ENCODE peak calls at places on chromosome 11, in seven cellular contexts. One of them, this sample, is unnamed.

GRCh38 chr11:109680127-109680526 is 258.1 kb downstream of the C11orf87 start:
- DNase-seq in ovary: no peak
- DNase-seq in posterior cingulate gyrus: no peak
- DNase-seq in HS-5: peak; percentile 18
- DNase-seq in activated T-helper 9 cell treated with anti-CD3 and anti-CD28 coated beads, Interleukin-2, amount 50 U/mL, for 16 hours: no peak
- DNase-seq in CD4-positive, alpha-beta memory T cell: no peak
- DNase-seq in neural crest cell: no peak
- DNase-seq in this sample: no peak

GRCh38 chr11:5524756-5525155 is 8.3 kb upstream of the UBQLNL start:
- DNase-seq in ovary: no peak
- DNase-seq in HS-5: no peak
- DNase-seq in posterior cingulate gyrus: no peak
- DNase-seq in neural crest cell: no peak
- DNase-seq in CD4-positive, alpha-beta memory T cell: no peak
- DNase-seq in activated T-helper 9 cell treated with anti-CD3 and anti-CD28 coated beads, Interleukin-2, amount 50 U/mL, for 16 hours: no peak
- DNase-seq in this sample: no peak

GRCh38 chr11:58642120-58642625 is 19.7 kb downstream of the CNTF start:
- DNase-seq in HS-5: no peak
- DNase-seq in activated T-helper 9 cell treated with anti-CD3 and anti-CD28 coated beads, Interleukin-2, amount 50 U/mL, for 16 hours: no peak
- DNase-seq in ovary: no peak
- DNase-seq in CD4-positive, alpha-beta memory T cell: no peak
- DNase-seq in neural crest cell: no peak
- DNase-seq in posterior cingulate gyrus: no peak
- DNase-seq in this sample: no peak

GRCh38 chr11:56876621-56877312 is 111.9 kb upstream of the OR5AK2 start:
- DNase-seq in HS-5: peak; percentile 11
- DNase-seq in posterior cingulate gyrus: no peak
- DNase-seq in ovary: no peak
- DNase-seq in CD4-positive, alpha-beta memory T cell: no peak
- DNase-seq in neural crest cell: no peak
- DNase-seq in activated T-helper 9 cell treated with anti-CD3 and anti-CD28 coated beads, Interleukin-2, amount 50 U/mL, for 16 hours: no peak
- DNase-seq in this sample: no peak

GRCh38 chr11:111455291-111456085 is 56.7 kb downstream of the BTG4 start:
- DNase-seq in CD4-positive, alpha-beta memory T cell: no peak
- DNase-seq in HS-5: no peak
- DNase-seq in neural crest cell: no peak
- DNase-seq in posterior cingulate gyrus: no peak
- DNase-seq in ovary: no peak
- DNase-seq in activated T-helper 9 cell treated with anti-CD3 and anti-CD28 coated beads, Interleukin-2, amount 50 U/mL, for 16 hours: no peak
- DNase-seq in this sample: no peak

GRCh38 chr11:119700536-119701346 is 28.3 kb downstream of the NECTIN1 start:
- DNase-seq in activated T-helper 9 cell treated with anti-CD3 and anti-CD28 coated beads, Interleukin-2, amount 50 U/mL, for 16 hours: no peak
- DNase-seq in HS-5: no peak
- DNase-seq in CD4-positive, alpha-beta memory T cell: no peak
- DNase-seq in neural crest cell: no peak
- DNase-seq in posterior cingulate gyrus: no peak
- DNase-seq in ovary: no peak
- DNase-seq in this sample: no peak

GRCh38 chr11:79206951-79207350 is 233.9 kb downstream of the TENM4 start:
- DNase-seq in CD4-positive, alpha-beta memory T cell: no peak
- DNase-seq in ovary: no peak
- DNase-seq in posterior cingulate gyrus: no peak
- DNase-seq in activated T-helper 9 cell treated with anti-CD3 and anti-CD28 coated beads, Interleukin-2, amount 50 U/mL, for 16 hours: no peak
- DNase-seq in HS-5: no peak
- DNase-seq in neural crest cell: no peak
- DNase-seq in this sample: no peak

GRCh38 chr11:122207921-122208764 is 92.1 kb upstream of the BLID start:
- DNase-seq in CD4-positive, alpha-beta memory T cell: no peak
- DNase-seq in activated T-helper 9 cell treated with anti-CD3 and anti-CD28 coated beads, Interleukin-2, amount 50 U/mL, for 16 hours: no peak
- DNase-seq in posterior cingulate gyrus: no peak
- DNase-seq in neural crest cell: no peak
- DNase-seq in HS-5: no peak
- DNase-seq in ovary: no peak
- DNase-seq in this sample: no peak

GRCh38 chr11:25981998-25982397 is 349.9 kb upstream of the ANO3 start:
- DNase-seq in CD4-positive, alpha-beta memory T cell: no peak
- DNase-seq in posterior cingulate gyrus: no peak
- DNase-seq in HS-5: peak; percentile 41
- DNase-seq in activated T-helper 9 cell treated with anti-CD3 and anti-CD28 coated beads, Interleukin-2, amount 50 U/mL, for 16 hours: no peak
- DNase-seq in ovary: peak; percentile 18
- DNase-seq in neural crest cell: peak; percentile 32
- DNase-seq in this sample: peak; percentile 80

GRCh38 chr11:133134561-133135173 is 397.6 kb downstream of the OPCML start:
- DNase-seq in HS-5: no peak
- DNase-seq in ovary: no peak
- DNase-seq in activated T-helper 9 cell treated with anti-CD3 and anti-CD28 coated beads, Interleukin-2, amount 50 U/mL, for 16 hours: no peak
- DNase-seq in CD4-positive, alpha-beta memory T cell: peak; percentile 9
- DNase-seq in posterior cingulate gyrus: peak; percentile 93
- DNase-seq in neural crest cell: peak; percentile 70
- DNase-seq in this sample: peak; percentile 89

GRCh38 chr11:1052133-1053011 is 15.9 kb upstream of the MUC6 start:
- DNase-seq in posterior cingulate gyrus: peak; percentile 73
- DNase-seq in ovary: no peak
- DNase-seq in activated T-helper 9 cell treated with anti-CD3 and anti-CD28 coated beads, Interleukin-2, amount 50 U/mL, for 16 hours: no peak
- DNase-seq in CD4-positive, alpha-beta memory T cell: no peak
- DNase-seq in HS-5: no peak
- DNase-seq in neural crest cell: no peak
- DNase-seq in this sample: no peak

GRCh38 chr11:15629690-15630321 is 515.1 kb downstream of the INSC start:
- DNase-seq in CD4-positive, alpha-beta memory T cell: no peak
- DNase-seq in activated T-helper 9 cell treated with anti-CD3 and anti-CD28 coated beads, Interleukin-2, amount 50 U/mL, for 16 hours: no peak
- DNase-seq in neural crest cell: peak; percentile 22
- DNase-seq in posterior cingulate gyrus: no peak
- DNase-seq in ovary: no peak
- DNase-seq in HS-5: no peak
- DNase-seq in this sample: peak; percentile 53

GRCh38 chr11:95487391-95487790 is 256.4 kb upstream of the SESN3 start:
- DNase-seq in posterior cingulate gyrus: no peak
- DNase-seq in CD4-positive, alpha-beta memory T cell: no peak
- DNase-seq in neural crest cell: no peak
- DNase-seq in HS-5: no peak
- DNase-seq in ovary: no peak
- DNase-seq in activated T-helper 9 cell treated with anti-CD3 and anti-CD28 coated beads, Interleukin-2, amount 50 U/mL, for 16 hours: no peak
- DNase-seq in this sample: no peak

GRCh38 chr11:8989411-8989810 is 14.4 kb downstream of the NRIP3 start:
- DNase-seq in activated T-helper 9 cell treated with anti-CD3 and anti-CD28 coated beads, Interleukin-2, amount 50 U/mL, for 16 hours: no peak
- DNase-seq in posterior cingulate gyrus: no peak
- DNase-seq in CD4-positive, alpha-beta memory T cell: no peak
- DNase-seq in ovary: no peak
- DNase-seq in neural crest cell: no peak
- DNase-seq in HS-5: peak; percentile 38
- DNase-seq in this sample: no peak

GRCh38 chr11:2929511-2929879 is 275 bp upstream of the PHLDA2 start:
- DNase-seq in activated T-helper 9 cell treated with anti-CD3 and anti-CD28 coated beads, Interleukin-2, amount 50 U/mL, for 16 hours: peak; percentile 52
- DNase-seq in HS-5: no peak
- DNase-seq in CD4-positive, alpha-beta memory T cell: no peak
- DNase-seq in neural crest cell: no peak
- DNase-seq in posterior cingulate gyrus: peak; percentile 73
- DNase-seq in ovary: no peak
- DNase-seq in this sample: peak; percentile 73

GRCh38 chr11:31856248-31856647 is 45.1 kb upstream of the PAX6 start:
- DNase-seq in posterior cingulate gyrus: no peak
- DNase-seq in activated T-helper 9 cell treated with anti-CD3 and anti-CD28 coated beads, Interleukin-2, amount 50 U/mL, for 16 hours: no peak
- DNase-seq in HS-5: no peak
- DNase-seq in neural crest cell: no peak
- DNase-seq in CD4-positive, alpha-beta memory T cell: no peak
- DNase-seq in ovary: no peak
- DNase-seq in this sample: no peak

GRCh38 chr11:11444027-11444799 is 91.2 kb upstream of the CSNK2A3 start:
- DNase-seq in ovary: no peak
- DNase-seq in CD4-positive, alpha-beta memory T cell: no peak
- DNase-seq in activated T-helper 9 cell treated with anti-CD3 and anti-CD28 coated beads, Interleukin-2, amount 50 U/mL, for 16 hours: no peak
- DNase-seq in neural crest cell: no peak
- DNase-seq in posterior cingulate gyrus: no peak
- DNase-seq in HS-5: no peak
- DNase-seq in this sample: no peak

GRCh38 chr11:128283445-128283844 is 303.9 kb downstream of the ETS1 start:
- DNase-seq in CD4-positive, alpha-beta memory T cell: no peak
- DNase-seq in HS-5: no peak
- DNase-seq in activated T-helper 9 cell treated with anti-CD3 and anti-CD28 coated beads, Interleukin-2, amount 50 U/mL, for 16 hours: no peak
- DNase-seq in ovary: no peak
- DNase-seq in posterior cingulate gyrus: no peak
- DNase-seq in neural crest cell: no peak
- DNase-seq in this sample: peak; percentile 25

GRCh38 chr11:44033411-44033850 is 14.3 kb upstream of the ACCSL start:
- DNase-seq in posterior cingulate gyrus: peak; percentile 91
- DNase-seq in activated T-helper 9 cell treated with anti-CD3 and anti-CD28 coated beads, Interleukin-2, amount 50 U/mL, for 16 hours: no peak
- DNase-seq in CD4-positive, alpha-beta memory T cell: no peak
- DNase-seq in neural crest cell: no peak
- DNase-seq in ovary: no peak
- DNase-seq in HS-5: no peak
- DNase-seq in this sample: no peak

GRCh38 chr11:116457336-116458007 is 315.3 kb downstream of the BUD13 start:
- DNase-seq in posterior cingulate gyrus: no peak
- DNase-seq in activated T-helper 9 cell treated with anti-CD3 and anti-CD28 coated beads, Interleukin-2, amount 50 U/mL, for 16 hours: no peak
- DNase-seq in ovary: no peak
- DNase-seq in HS-5: no peak
- DNase-seq in neural crest cell: no peak
- DNase-seq in CD4-positive, alpha-beta memory T cell: no peak
- DNase-seq in this sample: no peak

GRCh38 chr11:21814169-21814568 is 378.7 kb upstream of the ANO5 start:
- DNase-seq in neural crest cell: no peak
- DNase-seq in activated T-helper 9 cell treated with anti-CD3 and anti-CD28 coated beads, Interleukin-2, amount 50 U/mL, for 16 hours: no peak
- DNase-seq in HS-5: no peak
- DNase-seq in CD4-positive, alpha-beta memory T cell: no peak
- DNase-seq in ovary: no peak
- DNase-seq in posterior cingulate gyrus: no peak
- DNase-seq in this sample: no peak

GRCh38 chr11:96393753-96394348 is 4.0 kb downstream of the JRKL start:
- DNase-seq in activated T-helper 9 cell treated with anti-CD3 and anti-CD28 coated beads, Interleukin-2, amount 50 U/mL, for 16 hours: no peak
- DNase-seq in neural crest cell: no peak
- DNase-seq in posterior cingulate gyrus: no peak
- DNase-seq in HS-5: no peak
- DNase-seq in CD4-positive, alpha-beta memory T cell: peak; percentile 33
- DNase-seq in ovary: no peak
- DNase-seq in this sample: peak; percentile 23

GRCh38 chr11:45993438-45994064 is 71.1 kb downstream of the LARGE2 start:
- DNase-seq in HS-5: no peak
- DNase-seq in neural crest cell: no peak
- DNase-seq in activated T-helper 9 cell treated with anti-CD3 and anti-CD28 coated beads, Interleukin-2, amount 50 U/mL, for 16 hours: no peak
- DNase-seq in CD4-positive, alpha-beta memory T cell: no peak
- DNase-seq in ovary: peak; percentile 56
- DNase-seq in posterior cingulate gyrus: peak; percentile 94
- DNase-seq in this sample: no peak

GRCh38 chr11:61026121-61027031 is 54.9 kb downstream of the CD6 start:
- DNase-seq in neural crest cell: no peak
- DNase-seq in posterior cingulate gyrus: no peak
- DNase-seq in activated T-helper 9 cell treated with anti-CD3 and anti-CD28 coated beads, Interleukin-2, amount 50 U/mL, for 16 hours: no peak
- DNase-seq in CD4-positive, alpha-beta memory T cell: peak; percentile 82
- DNase-seq in ovary: no peak
- DNase-seq in HS-5: no peak
- DNase-seq in this sample: no peak

GRCh38 chr11:131145806-131146205 is 224.6 kb upstream of the NTM start:
- DNase-seq in posterior cingulate gyrus: no peak
- DNase-seq in ovary: no peak
- DNase-seq in CD4-positive, alpha-beta memory T cell: no peak
- DNase-seq in HS-5: no peak
- DNase-seq in neural crest cell: no peak
- DNase-seq in activated T-helper 9 cell treated with anti-CD3 and anti-CD28 coated beads, Interleukin-2, amount 50 U/mL, for 16 hours: no peak
- DNase-seq in this sample: no peak

GRCh38 chr11:10581481-10582019 is 13.1 kb upstream of the LYVE1 start:
- DNase-seq in posterior cingulate gyrus: peak; percentile 82
- DNase-seq in activated T-helper 9 cell treated with anti-CD3 and anti-CD28 coated beads, Interleukin-2, amount 50 U/mL, for 16 hours: no peak
- DNase-seq in CD4-positive, alpha-beta memory T cell: no peak
- DNase-seq in ovary: no peak
- DNase-seq in neural crest cell: no peak
- DNase-seq in HS-5: no peak
- DNase-seq in this sample: no peak

GRCh38 chr11:28526406-28526751 is 418.2 kb downstream of the METTL15 start:
- DNase-seq in HS-5: no peak
- DNase-seq in ovary: no peak
- DNase-seq in neural crest cell: no peak
- DNase-seq in posterior cingulate gyrus: no peak
- DNase-seq in CD4-positive, alpha-beta memory T cell: no peak
- DNase-seq in activated T-helper 9 cell treated with anti-CD3 and anti-CD28 coated beads, Interleukin-2, amount 50 U/mL, for 16 hours: no peak
- DNase-seq in this sample: no peak

GRCh38 chr11:79325851-79326250 is 115.0 kb downstream of the TENM4 start:
- DNase-seq in neural crest cell: no peak
- DNase-seq in activated T-helper 9 cell treated with anti-CD3 and anti-CD28 coated beads, Interleukin-2, amount 50 U/mL, for 16 hours: no peak
- DNase-seq in ovary: no peak
- DNase-seq in HS-5: no peak
- DNase-seq in posterior cingulate gyrus: no peak
- DNase-seq in CD4-positive, alpha-beta memory T cell: no peak
- DNase-seq in this sample: no peak

GRCh38 chr11:109132539-109132938 is 289.5 kb upstream of the C11orf87 start:
- DNase-seq in ovary: no peak
- DNase-seq in activated T-helper 9 cell treated with anti-CD3 and anti-CD28 coated beads, Interleukin-2, amount 50 U/mL, for 16 hours: no peak
- DNase-seq in posterior cingulate gyrus: no peak
- DNase-seq in neural crest cell: no peak
- DNase-seq in CD4-positive, alpha-beta memory T cell: no peak
- DNase-seq in HS-5: no peak
- DNase-seq in this sample: no peak

GRCh38 chr11:93059074-93059957 is 89.9 kb downstream of the MTNR1B start:
- DNase-seq in posterior cingulate gyrus: no peak
- DNase-seq in CD4-positive, alpha-beta memory T cell: no peak
- DNase-seq in activated T-helper 9 cell treated with anti-CD3 and anti-CD28 coated beads, Interleukin-2, amount 50 U/mL, for 16 hours: no peak
- DNase-seq in neural crest cell: no peak
- DNase-seq in HS-5: no peak
- DNase-seq in ovary: no peak
- DNase-seq in this sample: no peak

GRCh38 chr11:35034401-35034800 is 104.6 kb upstream of the CD44 start:
- DNase-seq in HS-5: no peak
- DNase-seq in neural crest cell: no peak
- DNase-seq in CD4-positive, alpha-beta memory T cell: no peak
- DNase-seq in activated T-helper 9 cell treated with anti-CD3 and anti-CD28 coated beads, Interleukin-2, amount 50 U/mL, for 16 hours: no peak
- DNase-seq in posterior cingulate gyrus: no peak
- DNase-seq in ovary: no peak
- DNase-seq in this sample: no peak

GRCh38 chr11:8267831-8268529 is 4.3 kb upstream of the LMO1 start:
- DNase-seq in ovary: peak; percentile 25
- DNase-seq in neural crest cell: no peak
- DNase-seq in activated T-helper 9 cell treated with anti-CD3 and anti-CD28 coated beads, Interleukin-2, amount 50 U/mL, for 16 hours: no peak
- DNase-seq in CD4-positive, alpha-beta memory T cell: peak; percentile 15
- DNase-seq in HS-5: no peak
- DNase-seq in posterior cingulate gyrus: peak; percentile 81
- DNase-seq in this sample: no peak

GRCh38 chr11:68666854-68667253 is 17.5 kb upstream of the GAL start:
- DNase-seq in activated T-helper 9 cell treated with anti-CD3 and anti-CD28 coated beads, Interleukin-2, amount 50 U/mL, for 16 hours: no peak
- DNase-seq in CD4-positive, alpha-beta memory T cell: no peak
- DNase-seq in posterior cingulate gyrus: no peak
- DNase-seq in ovary: no peak
- DNase-seq in HS-5: no peak
- DNase-seq in neural crest cell: no peak
- DNase-seq in this sample: no peak

This sample was measured in T47D.